ENCODE peak calls at places on chromosomes 1 and 21, in nine cellular contexts. B is SJSA1, C is endodermal cell, A is A673, Q is adrenal gland, K is uterus, W is OCI-LY7, M is mesendoderm, T is aorta. O is an unnamed sample.

GRCh38 chr1:93567255-93567918 is 114.2 kb downstream of the BCAR3 start:
- DNase-seq in B (peak; percentile 16), C (peak; percentile 48), A (no peak), Q (peak; percentile 89), K (peak; percentile 39), W (no peak), M (peak; percentile 67), T (no peak), O (no peak)

GRCh38 chr1:147264158-147264768 is 21.8 kb downstream of the CHD1L start:
- DNase-seq in B (no peak), C (no peak), A (no peak), Q (no peak), K (no peak), W (no peak), M (no peak), T (no peak), O (no peak)

GRCh38 chr1:110100335-110100734 is 11.9 kb upstream of the UBL4B start:
- DNase-seq in B (no peak), C (no peak), A (no peak), Q (no peak), K (no peak), W (no peak), M (no peak), T (no peak), O (no peak)

GRCh38 chr1:175319912-175320230 is 127.3 kb upstream of the KIAA0040 start:
- DNase-seq in B (peak; percentile 13), C (no peak), A (no peak), Q (no peak), K (no peak), W (peak; percentile 19), M (no peak), T (no peak), O (no peak)

GRCh38 chr1:94240822-94241221 is 3.4 kb upstream of the ARHGAP29 start:
- DNase-seq in B (no peak), C (no peak), A (peak; percentile 57), Q (no peak), K (no peak), W (peak; percentile 3), M (peak; percentile 63), T (no peak), O (no peak)

GRCh38 chr1:204680051-204680450 is 5.5 kb downstream of the LRRN2 start:
- DNase-seq in B (no peak), C (no peak), A (no peak), Q (no peak), K (no peak), W (no peak), M (no peak), T (no peak), O (no peak)

GRCh38 chr1:77303387-77303786 is 21.6 kb downstream of the AK5 start:
- DNase-seq in B (no peak), C (no peak), A (no peak), Q (no peak), K (no peak), W (no peak), M (no peak), T (no peak), O (no peak)

GRCh38 chr1:7560128-7560527 is 211.0 kb upstream of the VAMP3 start:
- DNase-seq in B (no peak), C (no peak), A (no peak), Q (no peak), K (no peak), W (no peak), M (no peak), T (no peak), O (no peak)

GRCh38 chr1:26471498-26472329 is 526 bp upstream of the HMGN2 start:
- DNase-seq in B (peak; percentile 79), C (peak; percentile 93), A (peak; percentile 93), Q (peak; percentile 81), K (peak; percentile 29), W (no peak), M (peak; percentile 95), T (peak; percentile 89), O (no peak)

GRCh38 chr1:193916452-193916851 is 730.0 kb upstream of the B3GALT2 start:
- DNase-seq in B (no peak), C (no peak), A (no peak), Q (no peak), K (no peak), W (no peak), M (no peak), T (no peak), O (no peak)

GRCh38 chr1:225914391-225914790 is 9.7 kb downstream of the PYCR2 start:
- DNase-seq in B (no peak), C (no peak), A (no peak), Q (no peak), K (no peak), W (no peak), M (no peak), T (peak; percentile 10), O (no peak)

GRCh38 chr1:162676087-162676486 is 43.8 kb downstream of the DDR2 start:
- DNase-seq in B (no peak), C (no peak), A (peak; percentile 79), Q (peak; percentile 83), K (peak; percentile 36), W (no peak), M (no peak), T (no peak), O (no peak)

GRCh38 chr1:246117066-246117791 is 389.9 kb downstream of the SMYD3 start:
- DNase-seq in B (peak; percentile 47), C (peak; percentile 75), A (peak; percentile 40), Q (peak; percentile 42), K (no peak), W (peak; percentile 21), M (peak; percentile 65), T (no peak), O (peak; percentile 83)

GRCh38 chr1:198771562-198772153 is 132.8 kb downstream of the PTPRC start:
- DNase-seq in B (peak; percentile 35), C (no peak), A (peak; percentile 91), Q (no peak), K (no peak), W (peak; percentile 62), M (peak; percentile 59), T (no peak), O (no peak)

GRCh38 chr1:65423884-65424655 is 3.6 kb downstream of the LEPR start:
- DNase-seq in B (peak; percentile 71), C (no peak), A (no peak), Q (peak; percentile 58), K (no peak), W (no peak), M (peak; percentile 62), T (no peak), O (no peak)

GRCh38 chr1:162023547-162024501 is at the start of gene OLFML2B:
- DNase-seq in B (peak; percentile 73), C (peak; percentile 90), A (peak; percentile 83), Q (peak; percentile 76), K (peak; percentile 65), W (no peak), M (peak; percentile 68), T (peak; percentile 90), O (peak; percentile 26)

GRCh38 chr21:35775778-35776515 is 284.4 kb downstream of the SETD4 start:
- DNase-seq in B (no peak), C (no peak), A (no peak), Q (no peak), K (no peak), W (no peak), M (no peak), T (no peak), O (no peak)

GRCh38 chr1:48402619-48403018 is 69.4 kb downstream of the SPATA6 start:
- DNase-seq in B (no peak), C (no peak), A (no peak), Q (no peak), K (no peak), W (no peak), M (no peak), T (no peak), O (no peak)

GRCh38 chr1:231628207-231628876 is 1.8 kb downstream of the DISC1 start:
- DNase-seq in B (no peak), C (no peak), A (peak; percentile 42), Q (no peak), K (no peak), W (no peak), M (no peak), T (no peak), O (no peak)

GRCh38 chr1:54403377-54403776 is 2.8 kb downstream of the SSBP3 start:
- DNase-seq in B (no peak), C (no peak), A (no peak), Q (no peak), K (no peak), W (no peak), M (no peak), T (no peak), O (no peak)
- H3K4me3 ChIP-seq in B (peak overlapping the region; percentile 89), C (peak overlapping the region; percentile 98), A (no peak overlapping the region), Q (no peak overlapping the region), K (peak overlapping the region; percentile 57), W (peak overlapping the region; percentile 73), M (no peak overlapping the region), T (no peak overlapping the region), O (peak overlapping the region; percentile 12)

GRCh38 chr1:30903343-30904034 is 5.1 kb downstream of the SDC3 start:
- DNase-seq in B (no peak), C (no peak), A (no peak), Q (peak; percentile 44), K (no peak), W (no peak), M (peak; percentile 63), T (peak; percentile 23), O (no peak)
- H3K4me1 ChIP-seq in B (peaks cover 43% of the 10 kb centered on the region), C (peaks cover 4% of the 10 kb centered on the region), A (no peaks in the 10 kb centered on the region), Q (peaks cover 61% of the 10 kb centered on the region), K (no peaks in the 10 kb centered on the region), W (no peaks in the 10 kb centered on the region), M (peaks cover 18% of the 10 kb centered on the region), T (no peaks in the 10 kb centered on the region), O (no peaks in the 10 kb centered on the region)

DNA sequence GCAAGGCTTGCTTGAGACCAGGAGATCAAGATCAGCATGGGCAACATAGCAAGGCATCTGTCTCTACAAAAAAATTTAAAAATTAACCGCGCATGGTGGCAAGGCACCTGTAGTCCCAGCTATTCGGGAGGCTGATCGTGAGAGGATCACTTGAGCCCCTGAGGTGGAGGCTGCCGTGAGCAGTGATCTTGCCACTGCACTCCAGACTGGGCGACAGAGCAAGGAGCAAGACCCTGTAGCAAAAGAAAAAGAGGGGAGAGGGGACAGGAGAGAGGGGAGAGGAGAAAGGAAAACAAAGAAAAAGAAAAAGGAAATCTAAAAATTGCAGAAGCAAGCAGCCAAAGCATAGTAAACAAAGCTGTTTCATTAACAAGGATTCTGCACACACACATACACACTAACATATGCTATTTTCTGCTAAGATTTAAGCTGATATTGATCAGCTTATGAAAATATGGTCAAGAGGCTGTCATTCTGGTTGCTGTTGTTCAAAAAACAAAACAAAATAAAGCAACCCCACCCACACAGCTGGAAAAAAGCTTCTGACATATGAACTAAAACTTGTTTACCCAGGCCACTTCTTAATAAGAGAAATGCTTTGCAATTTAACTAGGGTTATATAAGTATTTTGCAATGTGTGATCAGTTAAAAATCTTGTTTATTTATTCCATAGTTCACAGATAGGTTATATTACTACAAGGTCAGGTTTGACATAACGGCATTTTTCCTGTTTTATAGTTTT is 1.8 kb downstream of the ARNT start:
- DNase-seq in B (no peak), C (no peak), A (no peak), Q (no peak), K (no peak), W (peak; percentile 16), M (no peak), T (no peak), O (no peak)
- H3K4me3 ChIP-seq in B (no peak overlapping the region), C (peak overlapping the region; percentile 100), A (peak overlapping the region; percentile 96), Q (peak overlapping the region; percentile 100), K (peak overlapping the region; percentile 100), W (peak overlapping the region; percentile 89), M (no peak overlapping the region), T (peak overlapping the region; percentile 40), O (no peak overlapping the region)

DNA sequence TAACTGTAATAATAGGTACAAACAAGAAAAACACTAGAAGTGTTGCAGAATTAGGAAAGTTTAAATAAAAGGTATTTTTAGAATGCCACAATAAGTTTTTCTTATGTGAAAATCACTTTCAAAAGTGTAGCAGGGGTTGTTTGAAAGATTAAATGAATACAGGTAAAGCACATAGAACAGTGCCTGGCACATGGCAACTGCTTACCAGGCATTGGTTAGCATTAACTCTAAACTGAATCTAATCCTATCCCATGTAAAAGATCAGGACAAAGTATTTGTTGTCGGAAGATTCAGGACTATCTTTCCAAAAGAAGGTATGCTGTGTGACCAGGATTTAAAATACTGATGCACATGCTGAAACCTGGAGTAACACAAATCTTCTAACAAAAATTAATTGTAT is 3.3 kb downstream of the AKT3 start:
- DNase-seq in B (no peak), C (no peak), A (no peak), Q (no peak), K (no peak), W (no peak), M (no peak), T (no peak), O (no peak)
- H3K4me1 ChIP-seq in B (peaks cover 39% of the 10 kb centered on the region), C (peaks cover 5% of the 10 kb centered on the region), A (no peaks in the 10 kb centered on the region), Q (peaks cover 10% of the 10 kb centered on the region), K (no peaks in the 10 kb centered on the region), W (no peaks in the 10 kb centered on the region), M (no peaks in the 10 kb centered on the region), T (peaks cover 3% of the 10 kb centered on the region), O (peaks cover 6% of the 10 kb centered on the region)